ENCODE peak calls at places on chromosomes 16 and 17, in ten cellular contexts. One of them, this sample, is unnamed.

GRCh38 chr16:56923481-56923880 is 8.5 kb upstream of the HERPUD1 start:
- DNase-seq in HAP-1: no peak
- DNase-seq in neural crest cell: no peak
- DNase-seq in AG04450: no peak
- DNase-seq in activated CD4-positive, alpha-beta T cell treated with anti-CD3 and anti-CD28 coated beads, Interleukin-2, amount 50 U/mL, for 48 hours: no peak
- DNase-seq in coronary artery: no peak
- DNase-seq in activated CD8-positive, alpha-beta memory T cell treated with anti-CD3 and anti-CD28 coated beads for 4 hours: no peak
- DNase-seq in CD4-positive, CD25-positive, alpha-beta regulatory T cell: no peak
- DNase-seq in H7: no peak
- DNase-seq in tibial nerve: no peak
- DNase-seq in this sample: no peak

GRCh38 chr17:50257574-50258224 is 16.6 kb upstream of the TMEM92 start:
- DNase-seq in coronary artery: peak; percentile 73
- DNase-seq in activated CD8-positive, alpha-beta memory T cell treated with anti-CD3 and anti-CD28 coated beads for 4 hours: no peak
- DNase-seq in CD4-positive, CD25-positive, alpha-beta regulatory T cell: no peak
- DNase-seq in HAP-1: no peak
- DNase-seq in neural crest cell: no peak
- DNase-seq in AG04450: no peak
- DNase-seq in tibial nerve: no peak
- DNase-seq in H7: peak; percentile 73
- DNase-seq in activated CD4-positive, alpha-beta T cell treated with anti-CD3 and anti-CD28 coated beads, Interleukin-2, amount 50 U/mL, for 48 hours: no peak
- DNase-seq in this sample: no peak

GRCh38 chr17:58786586-58787295 is 31.1 kb downstream of the PPM1E start:
- DNase-seq in CD4-positive, CD25-positive, alpha-beta regulatory T cell: no peak
- DNase-seq in H7: no peak
- DNase-seq in tibial nerve: no peak
- DNase-seq in activated CD4-positive, alpha-beta T cell treated with anti-CD3 and anti-CD28 coated beads, Interleukin-2, amount 50 U/mL, for 48 hours: no peak
- DNase-seq in coronary artery: no peak
- DNase-seq in AG04450: peak; percentile 56
- DNase-seq in activated CD8-positive, alpha-beta memory T cell treated with anti-CD3 and anti-CD28 coated beads for 4 hours: no peak
- DNase-seq in neural crest cell: no peak
- DNase-seq in HAP-1: no peak
- DNase-seq in this sample: no peak

GRCh38 chr17:50123649-50124349 is 6.2 kb downstream of the SAMD14 start:
- DNase-seq in tibial nerve: no peak
- DNase-seq in activated CD8-positive, alpha-beta memory T cell treated with anti-CD3 and anti-CD28 coated beads for 4 hours: no peak
- DNase-seq in H7: peak; percentile 75
- DNase-seq in neural crest cell: no peak
- DNase-seq in CD4-positive, CD25-positive, alpha-beta regulatory T cell: no peak
- DNase-seq in HAP-1: no peak
- DNase-seq in AG04450: no peak
- DNase-seq in activated CD4-positive, alpha-beta T cell treated with anti-CD3 and anti-CD28 coated beads, Interleukin-2, amount 50 U/mL, for 48 hours: no peak
- DNase-seq in coronary artery: no peak
- DNase-seq in this sample: no peak

GRCh38 chr17:19762515-19762961 is 14.4 kb upstream of the ALDH3A1 start:
- DNase-seq in tibial nerve: peak; percentile 62
- DNase-seq in coronary artery: peak; percentile 75
- DNase-seq in HAP-1: peak; percentile 91
- DNase-seq in activated CD8-positive, alpha-beta memory T cell treated with anti-CD3 and anti-CD28 coated beads for 4 hours: no peak
- DNase-seq in activated CD4-positive, alpha-beta T cell treated with anti-CD3 and anti-CD28 coated beads, Interleukin-2, amount 50 U/mL, for 48 hours: peak; percentile 67
- DNase-seq in CD4-positive, CD25-positive, alpha-beta regulatory T cell: peak; percentile 32
- DNase-seq in AG04450: no peak
- DNase-seq in H7: peak; percentile 93
- DNase-seq in neural crest cell: peak; percentile 87
- DNase-seq in this sample: no peak

GRCh38 chr17:37089998-37090397 is 141.2 kb downstream of the AATF start:
- DNase-seq in AG04450: no peak
- DNase-seq in tibial nerve: no peak
- DNase-seq in activated CD8-positive, alpha-beta memory T cell treated with anti-CD3 and anti-CD28 coated beads for 4 hours: peak; percentile 43
- DNase-seq in coronary artery: no peak
- DNase-seq in CD4-positive, CD25-positive, alpha-beta regulatory T cell: no peak
- DNase-seq in activated CD4-positive, alpha-beta T cell treated with anti-CD3 and anti-CD28 coated beads, Interleukin-2, amount 50 U/mL, for 48 hours: peak; percentile 23
- DNase-seq in HAP-1: no peak
- DNase-seq in H7: no peak
- DNase-seq in neural crest cell: no peak
- DNase-seq in this sample: no peak

GRCh38 chr17:73340093-73340596 is 28.3 kb upstream of the CDC42EP4 start:
- DNase-seq in coronary artery: no peak
- DNase-seq in activated CD4-positive, alpha-beta T cell treated with anti-CD3 and anti-CD28 coated beads, Interleukin-2, amount 50 U/mL, for 48 hours: no peak
- DNase-seq in AG04450: peak; percentile 59
- DNase-seq in tibial nerve: no peak
- DNase-seq in activated CD8-positive, alpha-beta memory T cell treated with anti-CD3 and anti-CD28 coated beads for 4 hours: no peak
- DNase-seq in neural crest cell: no peak
- DNase-seq in HAP-1: peak; percentile 63
- DNase-seq in H7: no peak
- DNase-seq in CD4-positive, CD25-positive, alpha-beta regulatory T cell: no peak
- DNase-seq in this sample: no peak

GRCh38 chr16:67936876-67937605 is 391 bp upstream of the PSMB10 start:
- DNase-seq in neural crest cell: no peak
- DNase-seq in CD4-positive, CD25-positive, alpha-beta regulatory T cell: peak; percentile 67
- DNase-seq in tibial nerve: no peak
- DNase-seq in activated CD4-positive, alpha-beta T cell treated with anti-CD3 and anti-CD28 coated beads, Interleukin-2, amount 50 U/mL, for 48 hours: peak; percentile 74
- DNase-seq in AG04450: no peak
- DNase-seq in H7: no peak
- DNase-seq in coronary artery: no peak
- DNase-seq in activated CD8-positive, alpha-beta memory T cell treated with anti-CD3 and anti-CD28 coated beads for 4 hours: peak; percentile 72
- DNase-seq in HAP-1: no peak
- DNase-seq in this sample: no peak

GRCh38 chr16:14061732-14062259 is 9.3 kb upstream of the MRTFB start:
- DNase-seq in CD4-positive, CD25-positive, alpha-beta regulatory T cell: no peak
- DNase-seq in activated CD8-positive, alpha-beta memory T cell treated with anti-CD3 and anti-CD28 coated beads for 4 hours: no peak
- DNase-seq in coronary artery: no peak
- DNase-seq in neural crest cell: no peak
- DNase-seq in activated CD4-positive, alpha-beta T cell treated with anti-CD3 and anti-CD28 coated beads, Interleukin-2, amount 50 U/mL, for 48 hours: no peak
- DNase-seq in AG04450: no peak
- DNase-seq in HAP-1: no peak
- DNase-seq in tibial nerve: no peak
- DNase-seq in H7: no peak
- DNase-seq in this sample: no peak

GRCh38 chr16:15041260-15042011 is 14.4 kb downstream of the NTAN1 start:
- DNase-seq in CD4-positive, CD25-positive, alpha-beta regulatory T cell: no peak
- DNase-seq in tibial nerve: peak; percentile 67
- DNase-seq in neural crest cell: no peak
- DNase-seq in activated CD8-positive, alpha-beta memory T cell treated with anti-CD3 and anti-CD28 coated beads for 4 hours: no peak
- DNase-seq in coronary artery: peak; percentile 87
- DNase-seq in activated CD4-positive, alpha-beta T cell treated with anti-CD3 and anti-CD28 coated beads, Interleukin-2, amount 50 U/mL, for 48 hours: no peak
- DNase-seq in AG04450: no peak
- DNase-seq in H7: peak; percentile 76
- DNase-seq in HAP-1: no peak
- DNase-seq in this sample: no peak

GRCh38 chr17:13594310-13594709 is 7.4 kb downstream of the HS3ST3A1 start:
- DNase-seq in neural crest cell: no peak
- DNase-seq in activated CD8-positive, alpha-beta memory T cell treated with anti-CD3 and anti-CD28 coated beads for 4 hours: no peak
- DNase-seq in HAP-1: no peak
- DNase-seq in tibial nerve: no peak
- DNase-seq in H7: no peak
- DNase-seq in activated CD4-positive, alpha-beta T cell treated with anti-CD3 and anti-CD28 coated beads, Interleukin-2, amount 50 U/mL, for 48 hours: no peak
- DNase-seq in CD4-positive, CD25-positive, alpha-beta regulatory T cell: no peak
- DNase-seq in coronary artery: no peak
- DNase-seq in AG04450: no peak
- DNase-seq in this sample: no peak

GRCh38 chr17:80644588-80644987 is 100.0 kb downstream of the RPTOR start:
- DNase-seq in coronary artery: no peak
- DNase-seq in AG04450: no peak
- DNase-seq in activated CD8-positive, alpha-beta memory T cell treated with anti-CD3 and anti-CD28 coated beads for 4 hours: no peak
- DNase-seq in HAP-1: no peak
- DNase-seq in CD4-positive, CD25-positive, alpha-beta regulatory T cell: no peak
- DNase-seq in H7: no peak
- DNase-seq in tibial nerve: no peak
- DNase-seq in neural crest cell: no peak
- DNase-seq in activated CD4-positive, alpha-beta T cell treated with anti-CD3 and anti-CD28 coated beads, Interleukin-2, amount 50 U/mL, for 48 hours: no peak
- DNase-seq in this sample: no peak

GRCh38 chr17:54891176-54891821 is 9.4 kb upstream of the TOM1L1 start:
- DNase-seq in activated CD4-positive, alpha-beta T cell treated with anti-CD3 and anti-CD28 coated beads, Interleukin-2, amount 50 U/mL, for 48 hours: no peak
- DNase-seq in activated CD8-positive, alpha-beta memory T cell treated with anti-CD3 and anti-CD28 coated beads for 4 hours: no peak
- DNase-seq in tibial nerve: no peak
- DNase-seq in HAP-1: peak; percentile 39
- DNase-seq in neural crest cell: peak; percentile 9
- DNase-seq in AG04450: peak; percentile 57
- DNase-seq in coronary artery: no peak
- DNase-seq in H7: peak; percentile 53
- DNase-seq in CD4-positive, CD25-positive, alpha-beta regulatory T cell: no peak
- DNase-seq in this sample: no peak

GRCh38 chr17:17818088-17818526 is 18.7 kb downstream of the SREBF1 start:
- DNase-seq in AG04450: no peak
- DNase-seq in H7: peak; percentile 82
- DNase-seq in CD4-positive, CD25-positive, alpha-beta regulatory T cell: no peak
- DNase-seq in HAP-1: peak; percentile 47
- DNase-seq in coronary artery: no peak
- DNase-seq in activated CD8-positive, alpha-beta memory T cell treated with anti-CD3 and anti-CD28 coated beads for 4 hours: no peak
- DNase-seq in neural crest cell: no peak
- DNase-seq in tibial nerve: no peak
- DNase-seq in activated CD4-positive, alpha-beta T cell treated with anti-CD3 and anti-CD28 coated beads, Interleukin-2, amount 50 U/mL, for 48 hours: no peak
- DNase-seq in this sample: no peak

This sample was measured in esophagus squamous epithelium.